ENCODE peak calls at places on chromosomes 4 and X, in ten cellular contexts. One of them, this sample, is unnamed.
A peak's percentile ranks its signal among the peaks of the same experiment; 100 is the strongest.

GRCh38 chrX:16140448-16140847 is 17.1 kb downstream of the GRPR start:
- DNase-seq in A549: no peak
- DNase-seq in tibial nerve: no peak
- DNase-seq in body of pancreas: no peak
- DNase-seq in lower leg skin: no peak
- DNase-seq in right lobe of liver: no peak
- DNase-seq in upper lobe of left lung: no peak
- DNase-seq in Peyer's patch: no peak
- DNase-seq in thyroid gland: no peak
- DNase-seq in GM12892: no peak
- DNase-seq in this sample: no peak

GRCh38 chr4:158208931-158209640 is 1.2 kb upstream of the TMEM144 start:
- DNase-seq in A549: no peak
- DNase-seq in tibial nerve: no peak
- DNase-seq in body of pancreas: peak; percentile 10
- DNase-seq in lower leg skin: no peak
- DNase-seq in right lobe of liver: no peak
- DNase-seq in upper lobe of left lung: no peak
- DNase-seq in Peyer's patch: no peak
- DNase-seq in thyroid gland: no peak
- DNase-seq in GM12892: no peak
- DNase-seq in this sample: no peak

GRCh38 chr4:48967101-48967500 is 19.0 kb upstream of the CWH43 start:
- DNase-seq in A549: no peak
- DNase-seq in tibial nerve: no peak
- DNase-seq in body of pancreas: no peak
- DNase-seq in lower leg skin: no peak
- DNase-seq in right lobe of liver: no peak
- DNase-seq in upper lobe of left lung: no peak
- DNase-seq in Peyer's patch: no peak
- DNase-seq in thyroid gland: no peak
- DNase-seq in GM12892: no peak
- DNase-seq in this sample: no peak

GRCh38 chr4:11216520-11216919 is 212.2 kb downstream of the HS3ST1 start:
- DNase-seq in A549: no peak
- DNase-seq in tibial nerve: no peak
- DNase-seq in body of pancreas: no peak
- DNase-seq in lower leg skin: no peak
- DNase-seq in right lobe of liver: no peak
- DNase-seq in upper lobe of left lung: no peak
- DNase-seq in Peyer's patch: no peak
- DNase-seq in thyroid gland: no peak
- DNase-seq in GM12892: no peak
- DNase-seq in this sample: no peak

GRCh38 chr4:161419822-161420221 is 744.0 kb downstream of the FSTL5 start:
- DNase-seq in A549: no peak
- DNase-seq in tibial nerve: no peak
- DNase-seq in body of pancreas: peak; percentile 6
- DNase-seq in lower leg skin: no peak
- DNase-seq in right lobe of liver: no peak
- DNase-seq in upper lobe of left lung: no peak
- DNase-seq in Peyer's patch: no peak
- DNase-seq in thyroid gland: no peak
- DNase-seq in GM12892: no peak
- DNase-seq in this sample: no peak

GRCh38 chr4:40292313-40292759 is 42.8 kb upstream of the CHRNA9 start:
- DNase-seq in A549: no peak
- DNase-seq in tibial nerve: no peak
- DNase-seq in body of pancreas: no peak
- DNase-seq in lower leg skin: peak; percentile 29
- DNase-seq in right lobe of liver: no peak
- DNase-seq in upper lobe of left lung: no peak
- DNase-seq in Peyer's patch: no peak
- DNase-seq in thyroid gland: no peak
- DNase-seq in GM12892: no peak
- DNase-seq in this sample: no peak

GRCh38 chr4:140071806-140072205 is 82.2 kb downstream of the MAML3 start:
- DNase-seq in A549: no peak
- DNase-seq in tibial nerve: peak; percentile 42
- DNase-seq in body of pancreas: peak; percentile 60
- DNase-seq in lower leg skin: no peak
- DNase-seq in right lobe of liver: no peak
- DNase-seq in upper lobe of left lung: no peak
- DNase-seq in Peyer's patch: no peak
- DNase-seq in thyroid gland: no peak
- DNase-seq in GM12892: no peak
- DNase-seq in this sample: peak; percentile 35

GRCh38 chrX:119411959-119412358 is 12.8 kb downstream of the SLC25A43 start:
- DNase-seq in A549: no peak
- DNase-seq in tibial nerve: no peak
- DNase-seq in body of pancreas: no peak
- DNase-seq in lower leg skin: no peak
- DNase-seq in right lobe of liver: peak; percentile 69
- DNase-seq in upper lobe of left lung: peak; percentile 59
- DNase-seq in Peyer's patch: no peak
- DNase-seq in thyroid gland: no peak
- DNase-seq in GM12892: no peak
- DNase-seq in this sample: no peak

GRCh38 chrX:3541336-3541735 is 172.1 kb downstream of the PRKX start:
- DNase-seq in A549: no peak
- DNase-seq in tibial nerve: no peak
- DNase-seq in body of pancreas: no peak
- DNase-seq in lower leg skin: peak; percentile 36
- DNase-seq in right lobe of liver: no peak
- DNase-seq in upper lobe of left lung: no peak
- DNase-seq in Peyer's patch: no peak
- DNase-seq in thyroid gland: no peak
- DNase-seq in GM12892: no peak
- DNase-seq in this sample: no peak

GRCh38 chrX:148501121-148502066 is 977 bp downstream of the AFF2 start:
- DNase-seq in A549: peak; percentile 0
- DNase-seq in tibial nerve: no peak
- DNase-seq in body of pancreas: no peak
- DNase-seq in lower leg skin: no peak
- DNase-seq in right lobe of liver: peak; percentile 29
- DNase-seq in upper lobe of left lung: no peak
- DNase-seq in Peyer's patch: no peak
- DNase-seq in thyroid gland: peak; percentile 5
- DNase-seq in GM12892: no peak
- DNase-seq in this sample: no peak

GRCh38 chrX:15146515-15146914 is 123.4 kb downstream of the ASB9 start:
- DNase-seq in A549: no peak
- DNase-seq in tibial nerve: no peak
- DNase-seq in body of pancreas: peak; percentile 2
- DNase-seq in lower leg skin: no peak
- DNase-seq in right lobe of liver: peak; percentile 39
- DNase-seq in upper lobe of left lung: no peak
- DNase-seq in Peyer's patch: no peak
- DNase-seq in thyroid gland: no peak
- DNase-seq in GM12892: no peak
- DNase-seq in this sample: no peak

GRCh38 chr4:85783483-85783882 is 308.5 kb downstream of the ARHGAP24 start:
- DNase-seq in A549: no peak
- DNase-seq in tibial nerve: no peak
- DNase-seq in body of pancreas: no peak
- DNase-seq in lower leg skin: no peak
- DNase-seq in right lobe of liver: no peak
- DNase-seq in upper lobe of left lung: no peak
- DNase-seq in Peyer's patch: no peak
- DNase-seq in thyroid gland: no peak
- DNase-seq in GM12892: no peak
- DNase-seq in this sample: no peak

GRCh38 chrX:38800981-38801845 is at the start of gene MID1IP1:
- DNase-seq in A549: peak; percentile 91
- DNase-seq in tibial nerve: peak; percentile 84
- DNase-seq in body of pancreas: peak; percentile 96
- DNase-seq in lower leg skin: peak; percentile 97
- DNase-seq in right lobe of liver: peak; percentile 93
- DNase-seq in upper lobe of left lung: peak; percentile 89
- DNase-seq in Peyer's patch: peak; percentile 91
- DNase-seq in thyroid gland: peak; percentile 93
- DNase-seq in GM12892: no peak
- DNase-seq in this sample: peak; percentile 53
- TF ChIP-seq POLR2A in A549: no peak
- TF ChIP-seq POLR2A in tibial nerve: no peak
- TF ChIP-seq POLR2A in body of pancreas: peak; percentile 66
- TF ChIP-seq POLR2A in lower leg skin: no peak
- TF ChIP-seq POLR2A in right lobe of liver: peak; percentile 79
- TF ChIP-seq POLR2A in upper lobe of left lung: no peak
- TF ChIP-seq POLR2A in Peyer's patch: peak; percentile 74
- TF ChIP-seq POLR2A in thyroid gland: peak; percentile 68
- TF ChIP-seq POLR2A in GM12892: no peak
- TF ChIP-seq POLR2A in this sample: peak; percentile 61

GRCh38 chr4:2843909-2844584 is 403 bp downstream of the ADD1 start:
- DNase-seq in A549: no peak
- DNase-seq in tibial nerve: no peak
- DNase-seq in body of pancreas: peak; percentile 55
- DNase-seq in lower leg skin: peak; percentile 90
- DNase-seq in right lobe of liver: peak; percentile 64
- DNase-seq in upper lobe of left lung: peak; percentile 69
- DNase-seq in Peyer's patch: peak; percentile 69
- DNase-seq in thyroid gland: peak; percentile 76
- DNase-seq in GM12892: peak; percentile 14
- DNase-seq in this sample: no peak
- TF ChIP-seq POLR2A in A549: no peak
- TF ChIP-seq POLR2A in tibial nerve: no peak
- TF ChIP-seq POLR2A in body of pancreas: no peak
- TF ChIP-seq POLR2A in lower leg skin: no peak
- TF ChIP-seq POLR2A in right lobe of liver: no peak
- TF ChIP-seq POLR2A in upper lobe of left lung: no peak
- TF ChIP-seq POLR2A in Peyer's patch: no peak
- TF ChIP-seq POLR2A in thyroid gland: no peak
- TF ChIP-seq POLR2A in GM12892: no peak
- TF ChIP-seq POLR2A in this sample: no peak

DNA sequence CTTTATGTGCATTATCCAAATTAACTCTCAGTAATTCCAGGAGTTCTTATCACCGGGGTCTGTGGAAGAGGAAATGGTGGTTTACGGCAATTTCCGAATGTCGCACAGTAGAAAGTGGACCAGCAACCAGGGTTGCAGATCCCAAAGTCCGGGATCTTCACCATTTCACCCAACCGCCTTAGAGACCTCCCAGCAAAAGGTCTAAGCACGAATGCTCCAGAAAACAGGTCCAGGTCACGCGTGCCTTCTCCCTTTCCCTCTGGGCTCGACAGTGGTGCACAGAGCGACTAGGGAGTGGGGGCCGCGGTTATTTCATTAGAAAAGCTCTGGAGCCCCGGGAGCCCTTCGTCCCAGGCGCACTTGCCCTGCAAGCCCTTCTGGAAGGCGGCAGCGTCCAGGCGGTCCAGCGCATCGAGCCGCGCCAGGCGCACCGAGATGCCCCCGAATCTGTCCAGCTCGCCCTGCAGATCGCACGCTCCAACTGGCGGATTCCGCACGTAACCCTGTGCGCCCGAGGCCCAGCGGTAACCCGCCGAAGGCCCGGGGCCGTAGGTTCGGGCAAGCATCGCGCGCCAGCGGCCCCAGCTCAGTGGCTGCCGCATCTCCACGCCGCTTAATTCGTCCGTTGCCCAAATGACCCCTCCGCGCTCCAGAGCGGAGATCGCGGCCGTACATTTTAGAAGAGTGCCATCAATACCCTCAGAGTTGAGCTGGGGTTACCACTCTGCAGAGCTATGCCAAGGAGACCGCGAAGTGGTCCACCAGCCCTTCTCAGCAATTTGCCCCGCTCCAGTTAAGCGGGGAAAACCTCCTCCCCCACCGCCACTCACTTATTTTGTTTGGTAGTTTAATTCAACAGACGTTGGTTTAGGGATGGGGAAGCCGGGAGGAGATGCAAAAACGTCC is at the start of gene NUDT6:
- DNase-seq in A549: peak; percentile 66
- DNase-seq in tibial nerve: peak; percentile 28
- DNase-seq in body of pancreas: peak; percentile 51
- DNase-seq in lower leg skin: peak; percentile 85
- DNase-seq in right lobe of liver: peak; percentile 78
- DNase-seq in upper lobe of left lung: peak; percentile 56
- DNase-seq in Peyer's patch: peak; percentile 65
- DNase-seq in thyroid gland: peak; percentile 58
- DNase-seq in GM12892: peak; percentile 29
- DNase-seq in this sample: peak; percentile 32
- TF ChIP-seq POLR2A in A549: peak; percentile 29
- TF ChIP-seq POLR2A in tibial nerve: no peak
- TF ChIP-seq POLR2A in body of pancreas: no peak
- TF ChIP-seq POLR2A in lower leg skin: no peak
- TF ChIP-seq POLR2A in right lobe of liver: peak; percentile 18
- TF ChIP-seq POLR2A in upper lobe of left lung: no peak
- TF ChIP-seq POLR2A in Peyer's patch: no peak
- TF ChIP-seq POLR2A in thyroid gland: peak; percentile 36
- TF ChIP-seq POLR2A in GM12892: no peak
- TF ChIP-seq POLR2A in this sample: no peak

GRCh38 chr4:121693450-121693849 is 3.3 kb downstream of the ANXA5 start:
- DNase-seq in A549: no peak
- DNase-seq in tibial nerve: no peak
- DNase-seq in body of pancreas: no peak
- DNase-seq in lower leg skin: no peak
- DNase-seq in right lobe of liver: no peak
- DNase-seq in upper lobe of left lung: no peak
- DNase-seq in Peyer's patch: no peak
- DNase-seq in thyroid gland: no peak
- DNase-seq in GM12892: no peak
- DNase-seq in this sample: no peak

GRCh38 chr4:121698119-121698732 is 1.4 kb upstream of the ANXA5 start:
- DNase-seq in A549: no peak
- DNase-seq in tibial nerve: no peak
- DNase-seq in body of pancreas: no peak
- DNase-seq in lower leg skin: peak; percentile 91
- DNase-seq in right lobe of liver: no peak
- DNase-seq in upper lobe of left lung: no peak
- DNase-seq in Peyer's patch: no peak
- DNase-seq in thyroid gland: no peak
- DNase-seq in GM12892: no peak
- DNase-seq in this sample: no peak

GRCh38 chr4:121696641-121697461 is at the start of gene ANXA5:
- DNase-seq in A549: peak; percentile 42
- DNase-seq in tibial nerve: peak; percentile 68
- DNase-seq in body of pancreas: peak; percentile 91
- DNase-seq in lower leg skin: peak; percentile 97
- DNase-seq in right lobe of liver: peak; percentile 91
- DNase-seq in upper lobe of left lung: peak; percentile 94
- DNase-seq in Peyer's patch: peak; percentile 93
- DNase-seq in thyroid gland: peak; percentile 91
- DNase-seq in GM12892: peak; percentile 67
- DNase-seq in this sample: peak; percentile 53

GRCh38 chr4:121697626-121698025 is 846 bp upstream of the ANXA5 start:
- DNase-seq in A549: no peak
- DNase-seq in tibial nerve: no peak
- DNase-seq in body of pancreas: no peak
- DNase-seq in lower leg skin: no peak
- DNase-seq in right lobe of liver: no peak
- DNase-seq in upper lobe of left lung: no peak
- DNase-seq in Peyer's patch: no peak
- DNase-seq in thyroid gland: no peak
- DNase-seq in GM12892: no peak
- DNase-seq in this sample: no peak

DNA sequence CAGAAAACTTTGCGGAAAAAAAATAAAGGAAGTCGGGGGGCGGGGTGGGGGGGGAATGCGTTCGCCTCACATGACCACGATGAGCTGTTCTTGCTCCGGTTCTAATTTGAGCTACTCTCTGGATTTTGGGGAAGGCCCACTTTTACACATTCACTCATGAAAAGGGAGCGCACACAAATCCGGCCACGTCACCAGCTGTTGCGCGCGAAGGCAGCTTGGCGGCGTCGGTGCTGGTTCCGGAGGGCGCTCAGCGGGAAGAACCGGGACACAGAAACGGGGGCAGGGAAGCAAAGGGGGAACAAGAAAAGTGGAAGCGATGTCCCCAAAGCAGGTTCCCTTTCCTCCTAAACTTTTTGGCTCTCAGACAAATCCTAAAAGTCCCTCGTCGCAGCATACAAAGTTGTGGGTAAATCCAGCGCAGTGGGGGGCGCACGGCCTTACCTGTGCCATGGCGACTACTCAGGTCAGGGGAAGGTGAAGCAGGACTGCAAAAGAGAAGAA is 590 bp downstream of the ANXA5 start:
- DNase-seq in A549: no peak
- DNase-seq in tibial nerve: peak; percentile 79
- DNase-seq in body of pancreas: peak; percentile 81
- DNase-seq in lower leg skin: peak; percentile 96
- DNase-seq in right lobe of liver: peak; percentile 77
- DNase-seq in upper lobe of left lung: peak; percentile 88
- DNase-seq in Peyer's patch: peak; percentile 76
- DNase-seq in thyroid gland: peak; percentile 73
- DNase-seq in GM12892: no peak
- DNase-seq in this sample: no peak
- TF ChIP-seq POLR2A in A549: no peak
- TF ChIP-seq POLR2A in tibial nerve: peak; percentile 24
- TF ChIP-seq POLR2A in body of pancreas: no peak
- TF ChIP-seq POLR2A in lower leg skin: no peak
- TF ChIP-seq POLR2A in right lobe of liver: no peak
- TF ChIP-seq POLR2A in upper lobe of left lung: peak; percentile 7
- TF ChIP-seq POLR2A in Peyer's patch: no peak
- TF ChIP-seq POLR2A in thyroid gland: peak; percentile 6
- TF ChIP-seq POLR2A in GM12892: no peak
- TF ChIP-seq POLR2A in this sample: no peak

This sample was measured in GM12891.